ENCODE peak calls at places on chromosomes 11 and 22, in five cellular contexts. One of them, this sample, is unnamed.

GRCh38 chr11:61004037-61004641 is 32.7 kb downstream of the CD6 start:
- DNase-seq in RCC 7860: no peak
- DNase-seq in cardiac fibroblast: peak
- DNase-seq in stimulated activated naive CD8-positive, alpha-beta T cell treated with anti-CD3 and anti-CD28 coated beads, Interleukin-15, amount 100 ng/mL, for 72 hours: peak
- DNase-seq in ACHN: no peak
- DNase-seq in this sample: no peak

GRCh38 chr11:79488286-79488685 is 47.5 kb upstream of the TENM4 start:
- DNase-seq in RCC 7860: no peak
- DNase-seq in cardiac fibroblast: no peak
- DNase-seq in stimulated activated naive CD8-positive, alpha-beta T cell treated with anti-CD3 and anti-CD28 coated beads, Interleukin-15, amount 100 ng/mL, for 72 hours: no peak
- DNase-seq in ACHN: no peak
- DNase-seq in this sample: no peak

GRCh38 chr22:47188337-47189055 is 426.0 kb downstream of the TBC1D22A start:
- DNase-seq in RCC 7860: no peak
- DNase-seq in cardiac fibroblast: no peak
- DNase-seq in stimulated activated naive CD8-positive, alpha-beta T cell treated with anti-CD3 and anti-CD28 coated beads, Interleukin-15, amount 100 ng/mL, for 72 hours: no peak
- DNase-seq in ACHN: no peak
- DNase-seq in this sample: no peak

GRCh38 chr11:80779907-80780615 is 1339.2 kb upstream of the TENM4 start:
- DNase-seq in RCC 7860: no peak
- DNase-seq in cardiac fibroblast: no peak
- DNase-seq in stimulated activated naive CD8-positive, alpha-beta T cell treated with anti-CD3 and anti-CD28 coated beads, Interleukin-15, amount 100 ng/mL, for 72 hours: no peak
- DNase-seq in ACHN: no peak
- DNase-seq in this sample: no peak

GRCh38 chr11:117641008-117641915 is 155.8 kb downstream of the DSCAML1 start:
- DNase-seq in RCC 7860: no peak
- DNase-seq in cardiac fibroblast: no peak
- DNase-seq in stimulated activated naive CD8-positive, alpha-beta T cell treated with anti-CD3 and anti-CD28 coated beads, Interleukin-15, amount 100 ng/mL, for 72 hours: no peak
- DNase-seq in ACHN: no peak
- DNase-seq in this sample: no peak

GRCh38 chr11:911031-911889 is 650 bp upstream of the CHID1 start:
- DNase-seq in RCC 7860: peak
- DNase-seq in cardiac fibroblast: peak
- DNase-seq in stimulated activated naive CD8-positive, alpha-beta T cell treated with anti-CD3 and anti-CD28 coated beads, Interleukin-15, amount 100 ng/mL, for 72 hours: peak
- DNase-seq in ACHN: peak
- DNase-seq in this sample: no peak

GRCh38 chr11:39442177-39442576 is 2017.3 kb downstream of the LRRC4C start:
- DNase-seq in RCC 7860: no peak
- DNase-seq in cardiac fibroblast: no peak
- DNase-seq in stimulated activated naive CD8-positive, alpha-beta T cell treated with anti-CD3 and anti-CD28 coated beads, Interleukin-15, amount 100 ng/mL, for 72 hours: no peak
- DNase-seq in ACHN: no peak
- DNase-seq in this sample: no peak

GRCh38 chr11:71286701-71287643 is 34.6 kb upstream of the SHANK2 start:
- DNase-seq in RCC 7860: peak
- DNase-seq in cardiac fibroblast: peak
- DNase-seq in stimulated activated naive CD8-positive, alpha-beta T cell treated with anti-CD3 and anti-CD28 coated beads, Interleukin-15, amount 100 ng/mL, for 72 hours: no peak
- DNase-seq in ACHN: peak
- DNase-seq in this sample: no peak

GRCh38 chr11:65083134-65083833 is 556 bp downstream of the CDCA5 start:
- DNase-seq in RCC 7860: no peak
- DNase-seq in cardiac fibroblast: no peak
- DNase-seq in stimulated activated naive CD8-positive, alpha-beta T cell treated with anti-CD3 and anti-CD28 coated beads, Interleukin-15, amount 100 ng/mL, for 72 hours: no peak
- DNase-seq in ACHN: no peak
- DNase-seq in this sample: no peak

GRCh38 chr22:32023251-32023827 is 19.7 kb upstream of the SLC5A1 start:
- DNase-seq in RCC 7860: no peak
- DNase-seq in cardiac fibroblast: no peak
- DNase-seq in stimulated activated naive CD8-positive, alpha-beta T cell treated with anti-CD3 and anti-CD28 coated beads, Interleukin-15, amount 100 ng/mL, for 72 hours: no peak
- DNase-seq in ACHN: no peak
- DNase-seq in this sample: no peak

GRCh38 chr11:36098046-36098445 is 154.2 kb downstream of the LDLRAD3 start:
- DNase-seq in RCC 7860: no peak
- DNase-seq in cardiac fibroblast: peak
- DNase-seq in stimulated activated naive CD8-positive, alpha-beta T cell treated with anti-CD3 and anti-CD28 coated beads, Interleukin-15, amount 100 ng/mL, for 72 hours: no peak
- DNase-seq in ACHN: no peak
- DNase-seq in this sample: no peak

GRCh38 chr11:5600374-5600851 is 4.0 kb downstream of the TRIM6 start:
- DNase-seq in RCC 7860: peak
- DNase-seq in cardiac fibroblast: peak
- DNase-seq in stimulated activated naive CD8-positive, alpha-beta T cell treated with anti-CD3 and anti-CD28 coated beads, Interleukin-15, amount 100 ng/mL, for 72 hours: peak
- DNase-seq in ACHN: peak
- DNase-seq in this sample: no peak

GRCh38 chr22:44312766-44313165 is at the start of gene SHISAL1:
- DNase-seq in RCC 7860: peak
- DNase-seq in cardiac fibroblast: peak
- DNase-seq in stimulated activated naive CD8-positive, alpha-beta T cell treated with anti-CD3 and anti-CD28 coated beads, Interleukin-15, amount 100 ng/mL, for 72 hours: no peak
- DNase-seq in ACHN: no peak
- DNase-seq in this sample: no peak

GRCh38 chr22:19657252-19658056 is 56.8 kb upstream of the SEPTIN5 start:
- DNase-seq in RCC 7860: no peak
- DNase-seq in cardiac fibroblast: no peak
- DNase-seq in stimulated activated naive CD8-positive, alpha-beta T cell treated with anti-CD3 and anti-CD28 coated beads, Interleukin-15, amount 100 ng/mL, for 72 hours: no peak
- DNase-seq in ACHN: no peak
- DNase-seq in this sample: no peak

GRCh38 chr22:33579448-33580093 is 340.7 kb downstream of the LARGE1 start:
- DNase-seq in RCC 7860: peak
- DNase-seq in cardiac fibroblast: peak
- DNase-seq in stimulated activated naive CD8-positive, alpha-beta T cell treated with anti-CD3 and anti-CD28 coated beads, Interleukin-15, amount 100 ng/mL, for 72 hours: peak
- DNase-seq in ACHN: peak
- DNase-seq in this sample: peak

GRCh38 chr11:130908061-130908460 is 8.2 kb downstream of the SNX19 start:
- DNase-seq in RCC 7860: no peak
- DNase-seq in cardiac fibroblast: no peak
- DNase-seq in stimulated activated naive CD8-positive, alpha-beta T cell treated with anti-CD3 and anti-CD28 coated beads, Interleukin-15, amount 100 ng/mL, for 72 hours: no peak
- DNase-seq in ACHN: no peak
- DNase-seq in this sample: no peak

GRCh38 chr11:63880031-63880841 is 36.7 kb downstream of the RCOR2 start:
- DNase-seq in RCC 7860: no peak
- DNase-seq in cardiac fibroblast: peak
- DNase-seq in stimulated activated naive CD8-positive, alpha-beta T cell treated with anti-CD3 and anti-CD28 coated beads, Interleukin-15, amount 100 ng/mL, for 72 hours: no peak
- DNase-seq in ACHN: no peak
- DNase-seq in this sample: no peak

GRCh38 chr22:19704355-19705015 is 9.8 kb upstream of the SEPTIN5 start:
- DNase-seq in RCC 7860: no peak
- DNase-seq in cardiac fibroblast: no peak
- DNase-seq in stimulated activated naive CD8-positive, alpha-beta T cell treated with anti-CD3 and anti-CD28 coated beads, Interleukin-15, amount 100 ng/mL, for 72 hours: no peak
- DNase-seq in ACHN: no peak
- DNase-seq in this sample: no peak

GRCh38 chr11:48193876-48194275 is 22.7 kb upstream of the OR4B1 start:
- DNase-seq in RCC 7860: peak
- DNase-seq in cardiac fibroblast: peak
- DNase-seq in stimulated activated naive CD8-positive, alpha-beta T cell treated with anti-CD3 and anti-CD28 coated beads, Interleukin-15, amount 100 ng/mL, for 72 hours: no peak
- DNase-seq in ACHN: no peak
- DNase-seq in this sample: no peak

GRCh38 chr11:4704054-4704789 is at the start of gene MMP26:
- DNase-seq in RCC 7860: no peak
- DNase-seq in cardiac fibroblast: no peak
- DNase-seq in stimulated activated naive CD8-positive, alpha-beta T cell treated with anti-CD3 and anti-CD28 coated beads, Interleukin-15, amount 100 ng/mL, for 72 hours: no peak
- DNase-seq in ACHN: no peak
- DNase-seq in this sample: no peak

GRCh38 chr22:32847067-32847491 is 45.6 kb downstream of the TIMP3 start:
- DNase-seq in RCC 7860: no peak
- DNase-seq in cardiac fibroblast: no peak
- DNase-seq in stimulated activated naive CD8-positive, alpha-beta T cell treated with anti-CD3 and anti-CD28 coated beads, Interleukin-15, amount 100 ng/mL, for 72 hours: no peak
- DNase-seq in ACHN: no peak
- DNase-seq in this sample: no peak

GRCh38 chr11:17579451-17579850 is 32.4 kb downstream of the OTOG start:
- DNase-seq in RCC 7860: no peak
- DNase-seq in cardiac fibroblast: no peak
- DNase-seq in stimulated activated naive CD8-positive, alpha-beta T cell treated with anti-CD3 and anti-CD28 coated beads, Interleukin-15, amount 100 ng/mL, for 72 hours: peak
- DNase-seq in ACHN: no peak
- DNase-seq in this sample: no peak

GRCh38 chr11:108647701-108648527 is 17.0 kb upstream of the DDX10 start:
- DNase-seq in RCC 7860: peak
- DNase-seq in cardiac fibroblast: peak
- DNase-seq in stimulated activated naive CD8-positive, alpha-beta T cell treated with anti-CD3 and anti-CD28 coated beads, Interleukin-15, amount 100 ng/mL, for 72 hours: peak
- DNase-seq in ACHN: peak
- DNase-seq in this sample: peak

GRCh38 chr11:35487532-35488078 is 37.8 kb downstream of the PAMR1 start:
- DNase-seq in RCC 7860: no peak
- DNase-seq in cardiac fibroblast: peak
- DNase-seq in stimulated activated naive CD8-positive, alpha-beta T cell treated with anti-CD3 and anti-CD28 coated beads, Interleukin-15, amount 100 ng/mL, for 72 hours: no peak
- DNase-seq in ACHN: peak
- DNase-seq in this sample: no peak

GRCh38 chr22:45756558-45756957 is 84.9 kb downstream of the ATXN10 start:
- DNase-seq in RCC 7860: no peak
- DNase-seq in cardiac fibroblast: no peak
- DNase-seq in stimulated activated naive CD8-positive, alpha-beta T cell treated with anti-CD3 and anti-CD28 coated beads, Interleukin-15, amount 100 ng/mL, for 72 hours: no peak
- DNase-seq in ACHN: no peak
- DNase-seq in this sample: no peak

GRCh38 chr11:75031224-75031753 is 42.6 kb downstream of the NEU3 start:
- DNase-seq in RCC 7860: peak
- DNase-seq in cardiac fibroblast: peak
- DNase-seq in stimulated activated naive CD8-positive, alpha-beta T cell treated with anti-CD3 and anti-CD28 coated beads, Interleukin-15, amount 100 ng/mL, for 72 hours: no peak
- DNase-seq in ACHN: peak
- DNase-seq in this sample: no peak

This sample was measured in cerebellum.